ENCODE peak calls at places on chromosomes 6 and 20, in four cellular contexts. One of them, this sample, is unnamed.

GRCh38 chr6:158850807-158851115 is 31.6 kb upstream of the EZR start:
- DNase-seq in BJ: no peak
- DNase-seq in HL-60: no peak
- DNase-seq in brain microvascular endothelial cell: no peak
- DNase-seq in this sample: no peak

GRCh38 chr6:163419413-163420314 is 5.1 kb downstream of the QKI start:
- DNase-seq in HL-60: no peak
- DNase-seq in BJ: no peak
- DNase-seq in brain microvascular endothelial cell: no peak
- DNase-seq in this sample: no peak

GRCh38 chr6:155125916-155126315 is 130.8 kb downstream of the TIAM2 start:
- DNase-seq in BJ: peak
- DNase-seq in HL-60: no peak
- DNase-seq in brain microvascular endothelial cell: no peak
- DNase-seq in this sample: no peak

GRCh38 chr6:54860132-54860531 is 13.6 kb downstream of the FAM83B start:
- DNase-seq in HL-60: no peak
- DNase-seq in BJ: no peak
- DNase-seq in brain microvascular endothelial cell: no peak
- DNase-seq in this sample: no peak

GRCh38 chr6:134416501-134417154 is 98.7 kb upstream of the SGK1 start:
- DNase-seq in HL-60: no peak
- DNase-seq in BJ: peak
- DNase-seq in brain microvascular endothelial cell: peak
- DNase-seq in this sample: no peak

GRCh38 chr20:2005831-2006426 is 12.1 kb upstream of the PDYN start:
- DNase-seq in HL-60: peak
- DNase-seq in brain microvascular endothelial cell: peak
- DNase-seq in BJ: no peak
- DNase-seq in this sample: peak

GRCh38 chr6:148969679-148970078 is 222.8 kb downstream of the UST start:
- DNase-seq in HL-60: no peak
- DNase-seq in brain microvascular endothelial cell: peak
- DNase-seq in BJ: no peak
- DNase-seq in this sample: no peak

GRCh38 chr6:136579800-136580199 is 29.6 kb upstream of the MAP7 start:
- DNase-seq in HL-60: no peak
- DNase-seq in brain microvascular endothelial cell: no peak
- DNase-seq in BJ: no peak
- DNase-seq in this sample: no peak

GRCh38 chr6:41470341-41471063 is 75.7 kb upstream of the FOXP4 start:
- DNase-seq in HL-60: no peak
- DNase-seq in BJ: no peak
- DNase-seq in brain microvascular endothelial cell: peak
- DNase-seq in this sample: no peak

GRCh38 chr20:50341050-50341449 is 150.4 kb downstream of the CEBPB start:
- DNase-seq in BJ: no peak
- DNase-seq in brain microvascular endothelial cell: no peak
- DNase-seq in HL-60: no peak
- DNase-seq in this sample: no peak

GRCh38 chr6:122620902-122621301 is 10.7 kb downstream of the PKIB start:
- DNase-seq in brain microvascular endothelial cell: no peak
- DNase-seq in BJ: no peak
- DNase-seq in HL-60: no peak
- DNase-seq in this sample: no peak

GRCh38 chr20:11676618-11677289 is 240.9 kb upstream of the BTBD3 start:
- DNase-seq in brain microvascular endothelial cell: peak
- DNase-seq in HL-60: no peak
- DNase-seq in BJ: no peak
- DNase-seq in this sample: peak

GRCh38 chr6:16473908-16474791 is 235.8 kb downstream of the GMPR start:
- DNase-seq in BJ: no peak
- DNase-seq in brain microvascular endothelial cell: no peak
- DNase-seq in HL-60: no peak
- DNase-seq in this sample: no peak

GRCh38 chr6:170035104-170035503 is 255.8 kb downstream of the DLL1 start:
- DNase-seq in brain microvascular endothelial cell: no peak
- DNase-seq in HL-60: no peak
- DNase-seq in BJ: no peak
- DNase-seq in this sample: no peak

GRCh38 chr6:170444811-170445211 is 108.3 kb downstream of the PSMB1 start:
- DNase-seq in HL-60: no peak
- DNase-seq in brain microvascular endothelial cell: no peak
- DNase-seq in BJ: no peak
- DNase-seq in this sample: no peak

GRCh38 chr6:35176625-35177024 is 35.5 kb upstream of the TCP11 start:
- DNase-seq in BJ: no peak
- DNase-seq in brain microvascular endothelial cell: no peak
- DNase-seq in HL-60: no peak
- DNase-seq in this sample: no peak

GRCh38 chr6:70133246-70133645 is 169.6 kb downstream of the COL9A1 start:
- DNase-seq in brain microvascular endothelial cell: no peak
- DNase-seq in HL-60: no peak
- DNase-seq in BJ: no peak
- DNase-seq in this sample: no peak

GRCh38 chr6:157551041-157551832 is 170.2 kb downstream of the ZDHHC14 start:
- DNase-seq in HL-60: no peak
- DNase-seq in brain microvascular endothelial cell: no peak
- DNase-seq in BJ: no peak
- DNase-seq in this sample: no peak

GRCh38 chr6:33692760-33693158 is 18.7 kb downstream of the UQCC2 start:
- DNase-seq in BJ: no peak
- DNase-seq in brain microvascular endothelial cell: peak
- DNase-seq in HL-60: peak
- DNase-seq in this sample: no peak

GRCh38 chr6:101402618-101403002 is 9.1 kb downstream of the GRIK2 start:
- DNase-seq in HL-60: no peak
- DNase-seq in brain microvascular endothelial cell: no peak
- DNase-seq in BJ: no peak
- DNase-seq in this sample: peak

GRCh38 chr6:46054531-46054930 is 38.9 kb upstream of the CLIC5 start:
- DNase-seq in brain microvascular endothelial cell: no peak
- DNase-seq in HL-60: no peak
- DNase-seq in BJ: no peak
- DNase-seq in this sample: no peak

GRCh38 chr20:14477125-14477524 is 139.7 kb upstream of the FLRT3 start:
- DNase-seq in HL-60: no peak
- DNase-seq in BJ: no peak
- DNase-seq in brain microvascular endothelial cell: peak
- DNase-seq in this sample: no peak

GRCh38 chr20:48153105-48153504 is 367.8 kb upstream of the SULF2 start:
- DNase-seq in BJ: no peak
- DNase-seq in HL-60: no peak
- DNase-seq in brain microvascular endothelial cell: no peak
- DNase-seq in this sample: no peak

GRCh38 chr6:129785081-129785755 is 75.2 kb upstream of the ARHGAP18 start:
- DNase-seq in HL-60: no peak
- DNase-seq in brain microvascular endothelial cell: no peak
- DNase-seq in BJ: no peak
- DNase-seq in this sample: no peak

GRCh38 chr6:40763001-40763400 is 175.8 kb upstream of the LRFN2 start:
- DNase-seq in HL-60: no peak
- DNase-seq in BJ: no peak
- DNase-seq in brain microvascular endothelial cell: no peak
- DNase-seq in this sample: no peak

GRCh38 chr6:106685833-106686232 is 56.5 kb downstream of the QRSL1 start:
- DNase-seq in HL-60: no peak
- DNase-seq in brain microvascular endothelial cell: no peak
- DNase-seq in BJ: no peak
- DNase-seq in this sample: no peak

GRCh38 chr6:134739299-134740090 is 210.4 kb downstream of the ALDH8A1 start:
- DNase-seq in brain microvascular endothelial cell: no peak
- DNase-seq in BJ: no peak
- DNase-seq in HL-60: no peak
- DNase-seq in this sample: no peak

GRCh38 chr6:119890470-119890869 is 540.9 kb upstream of the MAN1A1 start:
- DNase-seq in HL-60: no peak
- DNase-seq in brain microvascular endothelial cell: no peak
- DNase-seq in BJ: no peak
- DNase-seq in this sample: no peak

GRCh38 chr6:48099713-48100675 is 11.0 kb downstream of the PTCHD4 start:
- DNase-seq in brain microvascular endothelial cell: no peak
- DNase-seq in HL-60: no peak
- DNase-seq in BJ: no peak
- DNase-seq in this sample: no peak

GRCh38 chr6:146420255-146420654 is 123.4 kb upstream of the RAB32 start:
- DNase-seq in brain microvascular endothelial cell: no peak
- DNase-seq in HL-60: no peak
- DNase-seq in BJ: no peak
- DNase-seq in this sample: no peak

GRCh38 chr6:136866872-136867416 is 44.6 kb downstream of the PEX7 start:
- DNase-seq in BJ: peak
- DNase-seq in brain microvascular endothelial cell: peak
- DNase-seq in HL-60: no peak
- DNase-seq in this sample: no peak

GRCh38 chr20:42472198-42472597 is 717.5 kb downstream of the PTPRT start:
- DNase-seq in HL-60: no peak
- DNase-seq in BJ: no peak
- DNase-seq in brain microvascular endothelial cell: no peak
- DNase-seq in this sample: no peak

GRCh38 chr6:44800171-44800671 is 412.7 kb downstream of the CDC5L start:
- DNase-seq in BJ: no peak
- DNase-seq in HL-60: no peak
- DNase-seq in brain microvascular endothelial cell: peak
- DNase-seq in this sample: no peak

GRCh38 chr20:41006126-41006935 is 22.3 kb upstream of the TOP1 start:
- DNase-seq in HL-60: no peak
- DNase-seq in brain microvascular endothelial cell: no peak
- DNase-seq in BJ: no peak
- DNase-seq in this sample: no peak

GRCh38 chr20:2867081-2867860 is 6.0 kb upstream of the PTPRA start:
- DNase-seq in BJ: no peak
- DNase-seq in HL-60: no peak
- DNase-seq in brain microvascular endothelial cell: no peak
- DNase-seq in this sample: no peak

GRCh38 chr6:150184850-150185480 is 42.1 kb downstream of the PPP1R14C start:
- DNase-seq in HL-60: no peak
- DNase-seq in BJ: no peak
- DNase-seq in brain microvascular endothelial cell: no peak
- DNase-seq in this sample: no peak

GRCh38 chr6:43460032-43460431 is 4.7 kb upstream of the DLK2 start:
- DNase-seq in HL-60: no peak
- DNase-seq in brain microvascular endothelial cell: no peak
- DNase-seq in BJ: no peak
- DNase-seq in this sample: no peak

GRCh38 chr6:43459535-43459934 is 4.2 kb upstream of the DLK2 start:
- DNase-seq in HL-60: no peak
- DNase-seq in brain microvascular endothelial cell: no peak
- DNase-seq in BJ: no peak
- DNase-seq in this sample: no peak

GRCh38 chr6:43455034-43455747 is at the start of gene DLK2:
- DNase-seq in brain microvascular endothelial cell: no peak
- DNase-seq in BJ: no peak
- DNase-seq in HL-60: no peak
- DNase-seq in this sample: no peak

GRCh38 chr6:43456737-43457126 is 1.4 kb upstream of the DLK2 start:
- DNase-seq in HL-60: no peak
- DNase-seq in BJ: no peak
- DNase-seq in brain microvascular endothelial cell: no peak
- DNase-seq in this sample: no peak

GRCh38 chr6:43457643-43458042 is 2.3 kb upstream of the DLK2 start:
- DNase-seq in BJ: no peak
- DNase-seq in HL-60: no peak
- DNase-seq in brain microvascular endothelial cell: no peak
- DNase-seq in this sample: no peak
- TF ChIP-seq CTCF in BJ: no peak
- TF ChIP-seq CTCF in HL-60: no peak
- TF ChIP-seq CTCF in brain microvascular endothelial cell: no peak
- TF ChIP-seq CTCF in this sample: no peak

GRCh38 chr20:43658723-43659419 is 8.0 kb upstream of the MYBL2 start:
- DNase-seq in BJ: no peak
- DNase-seq in brain microvascular endothelial cell: no peak
- DNase-seq in HL-60: no peak
- DNase-seq in this sample: no peak
- TF ChIP-seq CTCF in BJ: no peak
- TF ChIP-seq CTCF in brain microvascular endothelial cell: peak
- TF ChIP-seq CTCF in HL-60: no peak
- TF ChIP-seq CTCF in this sample: peak

DNA sequence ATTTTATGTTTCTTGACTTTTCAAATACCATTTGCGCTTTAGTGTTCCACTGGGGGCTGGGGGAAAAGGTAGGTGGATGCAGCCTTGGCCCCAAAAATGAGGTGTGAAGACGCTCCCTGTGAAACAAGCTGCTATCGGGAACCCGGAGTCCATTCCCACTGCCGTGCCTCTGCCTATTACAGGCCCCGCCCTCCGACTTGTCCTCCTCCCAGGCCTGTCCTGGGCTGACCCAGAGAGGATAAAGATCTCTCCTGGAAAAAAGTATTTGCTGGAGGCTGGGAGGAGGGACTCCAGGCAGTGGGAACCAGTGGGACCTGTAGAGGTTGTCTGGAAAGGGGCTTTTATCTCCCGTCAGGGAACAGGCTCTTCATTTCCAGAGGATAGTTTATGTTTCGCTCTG is 215.0 kb downstream of the SLC24A3 start:
- DNase-seq in brain microvascular endothelial cell: no peak
- DNase-seq in HL-60: no peak
- DNase-seq in BJ: no peak
- DNase-seq in this sample: no peak
- TF ChIP-seq CTCF in brain microvascular endothelial cell: no peak
- TF ChIP-seq CTCF in HL-60: no peak
- TF ChIP-seq CTCF in BJ: no peak
- TF ChIP-seq CTCF in this sample: no peak

GRCh38 chr20:54680439-54680838 is 205.0 kb downstream of the DOK5 start:
- DNase-seq in brain microvascular endothelial cell: no peak
- DNase-seq in HL-60: no peak
- DNase-seq in BJ: no peak
- DNase-seq in this sample: no peak

GRCh38 chr20:54680872-54681297 is 205.5 kb downstream of the DOK5 start:
- DNase-seq in BJ: no peak
- DNase-seq in brain microvascular endothelial cell: peak
- DNase-seq in HL-60: no peak
- DNase-seq in this sample: peak

DNA sequence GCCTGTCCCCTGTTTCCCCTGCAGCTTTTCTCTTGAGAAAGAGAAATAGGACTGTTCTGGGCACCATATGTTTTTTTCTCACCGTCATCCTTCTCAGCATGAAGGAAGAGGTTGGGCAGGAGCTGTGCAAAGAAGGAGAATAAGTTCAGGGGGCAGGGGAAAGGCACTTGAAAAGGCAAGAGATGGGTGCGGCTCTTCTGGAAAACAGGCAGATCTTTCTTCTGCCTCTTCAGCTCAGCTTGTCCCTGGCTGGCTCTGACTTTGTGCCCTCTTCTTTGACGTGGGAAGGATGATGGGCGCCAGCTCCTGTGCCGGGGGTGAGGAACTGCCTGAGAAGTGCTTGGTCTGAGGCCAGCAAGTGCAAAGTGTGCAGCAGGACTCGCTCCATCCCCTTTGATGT is 206.5 kb downstream of the DOK5 start:
- DNase-seq in brain microvascular endothelial cell: no peak
- DNase-seq in HL-60: no peak
- DNase-seq in BJ: no peak
- DNase-seq in this sample: no peak
- TF ChIP-seq CTCF in brain microvascular endothelial cell: no peak
- TF ChIP-seq CTCF in HL-60: no peak
- TF ChIP-seq CTCF in BJ: no peak
- TF ChIP-seq CTCF in this sample: no peak